ENCODE peak calls at places on chromosomes 5 and 9, in nine cellular contexts. R is fibroblast of lung, Z is cardiac fibroblast, U is GM06990, I is adrenal gland, T is LNCaP clone FGC, M is right atrium auricular region, F is spleen, J is choroid plexus epithelial cell. P is an unnamed sample.

GRCh38 chr5:135442387-135443256 is 4.5 kb downstream of the DCANP1 start:
- DNase-seq in Z (no peak), R (no peak), U (no peak), J (no peak), M (peak), I (no peak), F (no peak), T (no peak), P (no peak)

GRCh38 chr5:125695994-125696679 is 727.1 kb upstream of the GRAMD2B start:
- DNase-seq in T (no peak), I (no peak), Z (no peak), M (no peak), J (no peak), U (no peak), R (peak), F (no peak), P (no peak)

GRCh38 chr5:9344751-9345240 is 201.1 kb downstream of the SEMA5A start:
- DNase-seq in F (no peak), M (no peak), T (no peak), J (no peak), R (no peak), I (no peak), Z (no peak), U (no peak), P (no peak)

GRCh38 chr9:120531683-120532300 is 48.2 kb downstream of the CDK5RAP2 start:
- DNase-seq in Z (peak), J (peak), R (peak), T (peak), M (no peak), U (no peak), I (peak), F (no peak), P (no peak)

GRCh38 chr9:111113712-111114111 is 75.4 kb upstream of the LPAR1 start:
- DNase-seq in I (no peak), J (no peak), Z (no peak), U (no peak), T (no peak), R (no peak), M (no peak), F (no peak), P (no peak)

GRCh38 chr5:159531554-159532105 is 201.3 kb upstream of the IL12B start:
- DNase-seq in T (no peak), F (no peak), R (no peak), Z (no peak), I (no peak), U (no peak), M (no peak), J (peak), P (no peak)

GRCh38 chr5:14357441-14357840 is 214.3 kb downstream of the TRIO start:
- DNase-seq in F (no peak), U (no peak), I (no peak), Z (no peak), T (no peak), R (no peak), J (no peak), M (no peak), P (peak)

GRCh38 chr9:27297050-27297449 is at the start of gene EQTN:
- DNase-seq in M (no peak), U (no peak), I (no peak), F (no peak), J (no peak), Z (no peak), T (no peak), R (no peak), P (no peak)

GRCh38 chr9:33025572-33026347 is 687 bp downstream of the DNAJA1 start:
- DNase-seq in T (no peak), J (peak), U (peak), R (peak), F (peak), I (peak), Z (peak), M (no peak), P (peak)

GRCh38 chr5:177479774-177480173 is 6.3 kb upstream of the DBN1 start:
- DNase-seq in U (no peak), Z (peak), T (no peak), M (no peak), R (peak), I (no peak), F (no peak), J (peak), P (no peak)

GRCh38 chr5:126854526-126855110 is 77.7 kb downstream of the LMNB1 start:
- DNase-seq in M (no peak), I (no peak), J (no peak), Z (no peak), R (no peak), F (no peak), U (peak), T (no peak), P (no peak)

GRCh38 chr5:9239071-9239470 is 306.8 kb downstream of the SEMA5A start:
- DNase-seq in U (no peak), I (no peak), M (no peak), J (peak), T (no peak), Z (peak), F (no peak), R (peak), P (no peak)

GRCh38 chr9:6805532-6805931 is 47.8 kb downstream of the KDM4C start:
- DNase-seq in J (peak), F (no peak), T (no peak), Z (peak), I (peak), U (no peak), R (peak), M (no peak), P (peak)

GRCh38 chr9:34373749-34374148 is 2.9 kb downstream of the MYORG start:
- DNase-seq in I (no peak), F (no peak), T (no peak), M (peak), U (no peak), Z (no peak), J (no peak), R (no peak), P (no peak)

GRCh38 chr5:88813244-88813643 is 69.7 kb downstream of the MEF2C start:
- DNase-seq in T (no peak), U (no peak), F (no peak), Z (no peak), J (no peak), M (no peak), R (no peak), I (peak), P (no peak)

GRCh38 chr5:41414598-41414997 is 95.8 kb downstream of the PLCXD3 start:
- DNase-seq in F (no peak), U (no peak), J (peak), T (no peak), I (peak), R (peak), M (peak), Z (peak), P (no peak)

GRCh38 chr9:113454914-113455761 is 8.4 kb upstream of the RGS3 start:
- DNase-seq in F (no peak), J (peak), R (peak), M (peak), U (peak), I (peak), Z (peak), T (no peak), P (peak)

GRCh38 chr9:113486327-113486726 is 22.8 kb downstream of the RGS3 start:
- DNase-seq in F (no peak), M (no peak), U (no peak), Z (no peak), I (no peak), T (no peak), R (no peak), J (no peak), P (no peak)

GRCh38 chr5:169471021-169471420 is 112.6 kb upstream of the SPDL1 start:
- DNase-seq in J (no peak), M (no peak), I (no peak), Z (no peak), T (no peak), F (no peak), U (no peak), R (no peak), P (no peak)

GRCh38 chr5:142819292-142819691 is 49.1 kb downstream of the ARHGAP26 start:
- DNase-seq in I (no peak), Z (no peak), M (no peak), F (no peak), T (peak), J (no peak), R (no peak), U (no peak), P (no peak)

GRCh38 chr9:31394040-31394473 is 990.4 kb upstream of the ACO1 start:
- DNase-seq in U (no peak), J (peak), Z (peak), M (no peak), I (no peak), T (no peak), F (no peak), R (peak), P (no peak)

GRCh38 chr5:174383196-174384178 is 338.0 kb downstream of the NSG2 start:
- DNase-seq in M (no peak), F (no peak), U (no peak), R (no peak), J (peak), Z (peak), I (no peak), T (no peak), P (no peak)

GRCh38 chr9:37903581-37903830 is 421 bp downstream of the SLC25A51 start:
- DNase-seq in J (no peak), R (no peak), U (no peak), F (peak), Z (no peak), T (no peak), M (peak), I (peak), P (no peak)

GRCh38 chr5:19986036-19986619 is 1.9 kb downstream of the CDH18 start:
- DNase-seq in U (no peak), Z (no peak), R (peak), M (no peak), J (peak), F (no peak), I (no peak), T (no peak), P (no peak)

GRCh38 chr9:15115041-15115440 is 192.0 kb downstream of the TTC39B start:
- DNase-seq in R (no peak), M (no peak), U (no peak), I (no peak), F (no peak), Z (no peak), J (no peak), T (no peak), P (no peak)

GRCh38 chr5:9619331-9620092 is 10.6 kb downstream of the TAS2R1 start:
- DNase-seq in F (no peak), R (no peak), I (no peak), Z (no peak), J (no peak), U (no peak), M (no peak), T (no peak), P (peak)

GRCh38 chr9:137764981-137765380 is 112.6 kb upstream of the CACNA1B start:
- DNase-seq in T (no peak), J (peak), M (no peak), R (no peak), U (no peak), Z (no peak), I (no peak), F (no peak), P (no peak)

GRCh38 chr9:130893250-130894101 is 3.1 kb downstream of the QRFP start:
- DNase-seq in J (peak), M (no peak), I (peak), R (no peak), F (peak), Z (no peak), U (no peak), T (peak), P (peak)

GRCh38 chr9:19976226-19976625 is 187.4 kb upstream of the SLC24A2 start:
- DNase-seq in F (no peak), Z (peak), I (no peak), T (no peak), U (no peak), M (no peak), R (no peak), J (peak), P (no peak)

GRCh38 chr5:170313344-170313743 is 15.8 kb upstream of the LCP2 start:
- DNase-seq in U (no peak), J (no peak), I (no peak), M (no peak), T (no peak), R (no peak), F (no peak), Z (no peak), P (no peak)

GRCh38 chr5:78112931-78113330 is 181.6 kb downstream of the AP3B1 start:
- DNase-seq in Z (no peak), F (no peak), M (no peak), T (no peak), R (no peak), U (no peak), J (no peak), I (no peak), P (no peak)

GRCh38 chr5:118146824-118147223 is 841.5 kb downstream of the DTWD2 start:
- DNase-seq in J (no peak), R (no peak), U (no peak), T (no peak), I (no peak), Z (no peak), M (no peak), F (no peak), P (no peak)

GRCh38 chr5:75053286-75054109 is 1.1 kb upstream of the GCNT4 start:
- DNase-seq in J (peak), U (peak), T (no peak), M (peak), F (peak), R (peak), I (peak), Z (peak), P (peak)

GRCh38 chr9:130537346-130538050 is 41.9 kb upstream of the FUBP3 start:
- DNase-seq in M (no peak), I (no peak), R (peak), U (no peak), J (peak), Z (peak), T (no peak), F (peak), P (no peak)

GRCh38 chr9:20376042-20376441 is 246.3 kb downstream of the MLLT3 start:
- DNase-seq in Z (no peak), J (no peak), T (no peak), R (no peak), M (no peak), I (no peak), U (no peak), F (no peak), P (no peak)

GRCh38 chr5:83741571-83741970 is 20.9 kb upstream of the HAPLN1 start:
- DNase-seq in I (no peak), R (no peak), T (no peak), F (no peak), J (no peak), Z (no peak), U (no peak), M (no peak), P (no peak)

DNA sequence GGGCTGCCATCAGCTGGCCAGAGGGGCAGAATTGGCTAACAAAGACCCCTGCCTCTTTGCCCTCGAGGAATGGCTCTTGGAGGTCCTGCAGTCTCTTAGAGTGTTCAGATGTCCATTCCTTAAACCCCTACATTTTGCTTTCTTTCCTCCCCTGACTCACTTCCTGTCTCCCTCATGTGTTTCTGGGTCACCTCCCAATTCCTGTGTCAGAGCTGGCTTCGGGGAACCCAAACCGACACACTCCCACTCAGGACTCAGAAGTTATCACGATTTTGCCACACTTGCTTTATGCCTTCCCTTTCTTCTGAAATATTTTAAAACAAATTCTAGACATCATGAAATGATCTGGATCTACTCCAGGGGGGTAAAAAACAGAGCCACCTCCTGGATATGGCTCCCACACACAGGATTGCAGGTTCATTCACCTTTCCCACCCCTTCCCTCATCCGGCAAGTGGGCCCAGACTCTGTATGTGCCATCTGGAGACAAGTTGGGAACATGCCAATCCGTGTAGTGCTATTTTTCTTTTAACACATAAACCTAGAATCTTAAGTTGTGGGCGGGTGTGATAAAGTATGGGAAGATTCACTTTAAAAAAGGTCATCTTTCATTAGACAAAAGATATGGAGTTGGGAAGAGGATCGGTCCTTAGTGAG is 145.7 kb downstream of the NXNL2 start:
- DNase-seq in Z (peak), F (no peak), I (no peak), U (no peak), T (no peak), R (peak), J (peak), M (no peak), P (no peak)
- H3K4me3 ChIP-seq in Z (no peak), F (no peak), I (no peak), U (no peak), T (no peak), R (no peak), J (no peak), M (no peak), P (no peak)

GRCh38 chr9:129337287-129338140 is 159.5 kb upstream of the IER5L start:
- DNase-seq in M (no peak), R (no peak), Z (no peak), F (no peak), I (no peak), T (no peak), U (no peak), J (no peak), P (no peak)
- H3K4me3 ChIP-seq in M (peak), R (no peak), Z (peak), F (peak), I (peak), T (no peak), U (no peak), J (peak), P (peak)

GRCh38 chr5:141355641-141356040 is 820 bp downstream of the PCDHGA4 start:
- DNase-seq in T (no peak), U (no peak), J (no peak), M (no peak), Z (no peak), R (no peak), I (no peak), F (no peak), P (no peak)

GRCh38 chr5:141356950-141357349 is 2.1 kb downstream of the PCDHGA4 start:
- DNase-seq in U (no peak), T (no peak), R (no peak), I (no peak), Z (no peak), M (no peak), F (no peak), J (no peak), P (no peak)

GRCh38 chr5:141351591-141351990 is 1.7 kb downstream of the PCDHGB1 start:
- DNase-seq in M (no peak), J (no peak), R (no peak), I (no peak), F (no peak), T (no peak), Z (no peak), U (no peak), P (no peak)

GRCh38 chr5:141356133-141356532 is 1.3 kb downstream of the PCDHGA4 start:
- DNase-seq in I (no peak), F (no peak), R (no peak), T (no peak), U (no peak), M (no peak), J (no peak), Z (no peak), P (no peak)

GRCh38 chr5:141354900-141355469 is at the start of gene PCDHGA4:
- DNase-seq in T (no peak), Z (peak), R (no peak), M (no peak), F (no peak), U (no peak), J (no peak), I (no peak), P (no peak)
- H3K4me3 ChIP-seq in T (peak), Z (peak), R (peak), M (peak), F (peak), U (no peak), J (peak), I (peak), P (peak)

GRCh38 chr5:59274130-59274529 is 619.4 kb downstream of the PDE4D start:
- DNase-seq in R (no peak), J (no peak), T (no peak), Z (no peak), F (no peak), M (no peak), I (no peak), U (no peak), P (no peak)
- H3K4me3 ChIP-seq in R (no peak), J (peak), T (peak), Z (no peak), F (peak), M (peak), I (no peak), U (no peak), P (peak)

DNA sequence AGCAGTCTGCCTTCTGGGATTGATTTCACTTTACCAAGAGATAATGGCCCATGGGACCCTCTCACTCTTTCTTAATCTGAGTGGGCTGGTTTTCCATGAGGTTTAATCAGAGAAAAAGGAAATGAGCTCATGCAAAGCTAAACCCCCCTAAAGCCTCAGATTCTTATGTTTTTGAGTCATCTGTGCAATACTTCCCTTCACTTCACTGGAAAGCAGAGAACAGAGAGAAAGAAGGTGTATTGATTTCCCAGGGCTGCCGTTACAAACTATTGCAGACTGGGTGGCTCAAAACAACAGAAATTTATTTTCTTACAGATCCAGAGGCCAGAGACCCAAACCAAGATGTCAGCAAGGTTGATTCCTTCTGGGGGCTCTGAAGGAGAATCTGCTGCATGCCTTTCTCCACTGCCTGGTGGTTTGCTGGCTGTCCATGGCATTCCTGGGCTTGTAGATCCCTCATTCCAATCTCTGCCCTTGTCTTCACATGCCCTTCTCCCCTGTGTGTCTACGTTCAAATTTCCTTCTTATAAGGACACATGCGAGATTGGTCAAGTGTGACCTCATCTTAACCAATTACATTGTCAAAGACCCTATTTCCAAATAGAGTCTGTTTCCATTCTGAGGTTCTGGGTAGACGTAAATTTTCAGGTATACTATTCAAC is 84.6 kb upstream of the RAI14 start:
- DNase-seq in U (no peak), J (peak), R (peak), T (no peak), F (no peak), I (no peak), M (no peak), Z (peak), P (no peak)
- H3K4me3 ChIP-seq in U (no peak), J (no peak), R (no peak), T (no peak), F (no peak), I (no peak), M (no peak), Z (no peak), P (no peak)